ENCODE peak calls at places on chromosomes 4 and X, in seven cellular contexts. One of them, this sample, is unnamed.
A peak's percentile ranks its signal among the peaks of the same experiment; 100 is the strongest.

GRCh38 chrX:107449490-107450175 is at the start of gene FRMPD3:
- DNase-seq in GM10248: no peak
- DNase-seq in fibroblast of mammary gland: no peak
- DNase-seq in A549: no peak
- DNase-seq in fibroblast of pulmonary artery: no peak
- DNase-seq in cardiac fibroblast: no peak
- DNase-seq in left lung: no peak
- DNase-seq in this sample: no peak

GRCh38 chr4:5705672-5706310 is 2.6 kb downstream of the EVC2 start:
- DNase-seq in GM10248: no peak
- DNase-seq in fibroblast of mammary gland: no peak
- DNase-seq in A549: no peak
- DNase-seq in fibroblast of pulmonary artery: peak; percentile 64
- DNase-seq in cardiac fibroblast: peak; percentile 77
- DNase-seq in left lung: no peak
- DNase-seq in this sample: no peak

GRCh38 chr4:118308306-118309030 is 44.3 kb downstream of the PRSS12 start:
- DNase-seq in GM10248: no peak
- DNase-seq in fibroblast of mammary gland: no peak
- DNase-seq in A549: no peak
- DNase-seq in fibroblast of pulmonary artery: no peak
- DNase-seq in cardiac fibroblast: no peak
- DNase-seq in left lung: no peak
- DNase-seq in this sample: no peak

GRCh38 chr4:106210021-106210420 is 106.0 kb downstream of the TBCK start:
- DNase-seq in GM10248: no peak
- DNase-seq in fibroblast of mammary gland: no peak
- DNase-seq in A549: no peak
- DNase-seq in fibroblast of pulmonary artery: no peak
- DNase-seq in cardiac fibroblast: no peak
- DNase-seq in left lung: no peak
- DNase-seq in this sample: no peak

GRCh38 chr4:84167089-84167488 is 332.0 kb downstream of the NKX6-1 start:
- DNase-seq in GM10248: no peak
- DNase-seq in fibroblast of mammary gland: no peak
- DNase-seq in A549: no peak
- DNase-seq in fibroblast of pulmonary artery: no peak
- DNase-seq in cardiac fibroblast: no peak
- DNase-seq in left lung: no peak
- DNase-seq in this sample: no peak

GRCh38 chr4:182749768-182750167 is 167.4 kb downstream of the DCTD start:
- DNase-seq in GM10248: no peak
- DNase-seq in fibroblast of mammary gland: no peak
- DNase-seq in A549: no peak
- DNase-seq in fibroblast of pulmonary artery: no peak
- DNase-seq in cardiac fibroblast: no peak
- DNase-seq in left lung: no peak
- DNase-seq in this sample: no peak

GRCh38 chr4:13647012-13647411 is 19.5 kb upstream of the BOD1L1 start:
- DNase-seq in GM10248: no peak
- DNase-seq in fibroblast of mammary gland: no peak
- DNase-seq in A549: no peak
- DNase-seq in fibroblast of pulmonary artery: no peak
- DNase-seq in cardiac fibroblast: no peak
- DNase-seq in left lung: no peak
- DNase-seq in this sample: no peak

GRCh38 chr4:72641611-72642010 is 72.6 kb upstream of the ADAMTS3 start:
- DNase-seq in GM10248: no peak
- DNase-seq in fibroblast of mammary gland: peak; percentile 18
- DNase-seq in A549: no peak
- DNase-seq in fibroblast of pulmonary artery: no peak
- DNase-seq in cardiac fibroblast: peak; percentile 3
- DNase-seq in left lung: no peak
- DNase-seq in this sample: no peak

GRCh38 chr4:98929341-98930267 is 671 bp upstream of the EIF4E start:
- DNase-seq in GM10248: peak; percentile 69
- DNase-seq in fibroblast of mammary gland: peak; percentile 100
- DNase-seq in A549: peak; percentile 62
- DNase-seq in fibroblast of pulmonary artery: peak; percentile 89
- DNase-seq in cardiac fibroblast: peak; percentile 88
- DNase-seq in left lung: peak; percentile 80
- DNase-seq in this sample: peak; percentile 76

GRCh38 chrX:154368630-154369452 is 5.6 kb downstream of the FLNA start:
- DNase-seq in GM10248: peak; percentile 63
- DNase-seq in fibroblast of mammary gland: peak; percentile 95
- DNase-seq in A549: peak; percentile 68
- DNase-seq in fibroblast of pulmonary artery: peak; percentile 93
- DNase-seq in cardiac fibroblast: peak; percentile 93
- DNase-seq in left lung: peak; percentile 91
- DNase-seq in this sample: peak; percentile 80

GRCh38 chrX:3815896-3816664 is 102.6 kb upstream of the PRKX start:
- DNase-seq in GM10248: peak; percentile 33
- DNase-seq in fibroblast of mammary gland: peak; percentile 28
- DNase-seq in A549: peak; percentile 8
- DNase-seq in fibroblast of pulmonary artery: peak; percentile 16
- DNase-seq in cardiac fibroblast: peak; percentile 38
- DNase-seq in left lung: peak; percentile 67
- DNase-seq in this sample: peak; percentile 48

GRCh38 chrX:12962041-12962504 is 12.8 kb upstream of the TMSB4X start:
- DNase-seq in GM10248: peak; percentile 47
- DNase-seq in fibroblast of mammary gland: no peak
- DNase-seq in A549: no peak
- DNase-seq in fibroblast of pulmonary artery: no peak
- DNase-seq in cardiac fibroblast: no peak
- DNase-seq in left lung: no peak
- DNase-seq in this sample: peak; percentile 40

GRCh38 chr4:108109111-108109510 is 59.6 kb downstream of the LEF1 start:
- DNase-seq in GM10248: no peak
- DNase-seq in fibroblast of mammary gland: no peak
- DNase-seq in A549: no peak
- DNase-seq in fibroblast of pulmonary artery: no peak
- DNase-seq in cardiac fibroblast: no peak
- DNase-seq in left lung: no peak
- DNase-seq in this sample: no peak

GRCh38 chr4:103498161-103499070 is 221.4 kb downstream of the TACR3 start:
- DNase-seq in GM10248: peak; percentile 45
- DNase-seq in fibroblast of mammary gland: peak; percentile 95
- DNase-seq in A549: no peak
- DNase-seq in fibroblast of pulmonary artery: peak; percentile 50
- DNase-seq in cardiac fibroblast: peak; percentile 17
- DNase-seq in left lung: no peak
- DNase-seq in this sample: peak; percentile 38

GRCh38 chr4:5782829-5783476 is 72.0 kb downstream of the EVC start:
- DNase-seq in GM10248: no peak
- DNase-seq in fibroblast of mammary gland: no peak
- DNase-seq in A549: no peak
- DNase-seq in fibroblast of pulmonary artery: no peak
- DNase-seq in cardiac fibroblast: no peak
- DNase-seq in left lung: no peak
- DNase-seq in this sample: no peak

DNA sequence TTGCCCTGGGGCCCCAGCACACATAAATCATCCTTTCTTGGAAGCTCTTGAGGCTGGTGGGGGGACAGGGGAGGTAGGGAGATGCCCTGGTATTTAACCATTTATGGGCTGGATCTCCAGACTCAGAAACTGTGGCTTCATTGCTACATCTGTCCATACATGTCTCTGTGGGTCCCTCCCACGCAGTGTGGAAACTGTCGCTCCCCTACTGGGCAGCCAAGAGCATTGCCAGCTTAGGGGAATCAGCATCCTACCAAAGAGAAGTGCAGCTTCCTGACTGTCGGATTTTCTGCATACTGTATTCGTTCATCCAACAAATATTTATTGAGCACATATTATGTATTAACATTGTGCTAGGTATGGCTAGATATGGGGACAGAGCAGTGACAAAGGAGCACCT is 3.7 kb downstream of the GRIPAP1 start:
- DNase-seq in GM10248: no peak
- DNase-seq in fibroblast of mammary gland: no peak
- DNase-seq in A549: no peak
- DNase-seq in fibroblast of pulmonary artery: peak; percentile 5
- DNase-seq in cardiac fibroblast: no peak
- DNase-seq in left lung: no peak
- DNase-seq in this sample: no peak
- TF ChIP-seq CTCF in GM10248: no peak
- TF ChIP-seq CTCF in fibroblast of mammary gland: no peak
- TF ChIP-seq CTCF in A549: no peak
- TF ChIP-seq CTCF in fibroblast of pulmonary artery: no peak
- TF ChIP-seq CTCF in cardiac fibroblast: no peak
- TF ChIP-seq CTCF in left lung: no peak
- TF ChIP-seq CTCF in this sample: no peak

DNA sequence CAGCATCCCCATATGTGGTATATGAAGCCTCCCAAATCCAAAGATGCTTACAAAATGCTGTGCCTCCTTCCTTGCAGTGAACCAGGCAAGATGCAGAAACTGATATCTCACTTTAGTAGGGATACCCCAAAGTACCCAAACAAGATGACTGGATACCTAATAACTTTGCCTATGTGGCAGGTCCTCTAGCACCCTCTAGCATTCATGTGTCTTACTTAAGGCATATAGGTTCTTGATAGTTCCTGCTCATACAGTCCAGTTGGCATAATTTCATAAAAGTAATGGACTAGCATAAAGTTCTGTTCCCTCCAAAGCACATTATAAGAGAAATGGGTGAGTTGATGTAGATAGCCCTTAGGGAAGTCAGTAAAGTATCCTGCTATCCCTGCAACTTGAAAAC is 36.8 kb upstream of the SPP1 start:
- DNase-seq in GM10248: no peak
- DNase-seq in fibroblast of mammary gland: no peak
- DNase-seq in A549: no peak
- DNase-seq in fibroblast of pulmonary artery: no peak
- DNase-seq in cardiac fibroblast: no peak
- DNase-seq in left lung: no peak
- DNase-seq in this sample: no peak
- TF ChIP-seq CTCF in GM10248: no peak
- TF ChIP-seq CTCF in fibroblast of mammary gland: no peak
- TF ChIP-seq CTCF in A549: no peak
- TF ChIP-seq CTCF in fibroblast of pulmonary artery: no peak
- TF ChIP-seq CTCF in cardiac fibroblast: no peak
- TF ChIP-seq CTCF in left lung: no peak
- TF ChIP-seq CTCF in this sample: no peak

GRCh38 chrX:38175140-38175539 is 45.5 kb downstream of the SRPX start:
- DNase-seq in GM10248: peak; percentile 17
- DNase-seq in fibroblast of mammary gland: no peak
- DNase-seq in A549: peak; percentile 18
- DNase-seq in fibroblast of pulmonary artery: no peak
- DNase-seq in cardiac fibroblast: no peak
- DNase-seq in left lung: no peak
- DNase-seq in this sample: peak; percentile 12
- TF ChIP-seq CTCF in GM10248: peak; percentile 29
- TF ChIP-seq CTCF in fibroblast of mammary gland: peak; percentile 19
- TF ChIP-seq CTCF in A549: peak; percentile 66
- TF ChIP-seq CTCF in fibroblast of pulmonary artery: peak; percentile 28
- TF ChIP-seq CTCF in cardiac fibroblast: peak; percentile 28
- TF ChIP-seq CTCF in left lung: no peak
- TF ChIP-seq CTCF in this sample: peak; percentile 50

GRCh38 chr4:4427478-4427870 is 40.6 kb downstream of the NSG1 start:
- DNase-seq in GM10248: no peak
- DNase-seq in fibroblast of mammary gland: no peak
- DNase-seq in A549: no peak
- DNase-seq in fibroblast of pulmonary artery: no peak
- DNase-seq in cardiac fibroblast: no peak
- DNase-seq in left lung: no peak
- DNase-seq in this sample: no peak
- TF ChIP-seq CTCF in GM10248: no peak
- TF ChIP-seq CTCF in fibroblast of mammary gland: no peak
- TF ChIP-seq CTCF in A549: no peak
- TF ChIP-seq CTCF in fibroblast of pulmonary artery: no peak
- TF ChIP-seq CTCF in cardiac fibroblast: no peak
- TF ChIP-seq CTCF in left lung: no peak
- TF ChIP-seq CTCF in this sample: no peak

GRCh38 chrX:99795495-99795894 is 614.6 kb downstream of the PCDH19 start:
- DNase-seq in GM10248: no peak
- DNase-seq in fibroblast of mammary gland: no peak
- DNase-seq in A549: no peak
- DNase-seq in fibroblast of pulmonary artery: no peak
- DNase-seq in cardiac fibroblast: no peak
- DNase-seq in left lung: no peak
- DNase-seq in this sample: no peak
- TF ChIP-seq CTCF in GM10248: no peak
- TF ChIP-seq CTCF in fibroblast of mammary gland: peak; percentile 12
- TF ChIP-seq CTCF in A549: no peak
- TF ChIP-seq CTCF in fibroblast of pulmonary artery: no peak
- TF ChIP-seq CTCF in cardiac fibroblast: no peak
- TF ChIP-seq CTCF in left lung: no peak
- TF ChIP-seq CTCF in this sample: peak; percentile 39

GRCh38 chr4:27357283-27357682 is 496.6 kb downstream of the STIM2 start:
- DNase-seq in GM10248: no peak
- DNase-seq in fibroblast of mammary gland: peak; percentile 37
- DNase-seq in A549: no peak
- DNase-seq in fibroblast of pulmonary artery: peak; percentile 45
- DNase-seq in cardiac fibroblast: no peak
- DNase-seq in left lung: no peak
- DNase-seq in this sample: no peak
- TF ChIP-seq CTCF in GM10248: no peak
- TF ChIP-seq CTCF in fibroblast of mammary gland: peak; percentile 48
- TF ChIP-seq CTCF in A549: no peak
- TF ChIP-seq CTCF in fibroblast of pulmonary artery: peak; percentile 47
- TF ChIP-seq CTCF in cardiac fibroblast: peak; percentile 7
- TF ChIP-seq CTCF in left lung: peak; percentile 22
- TF ChIP-seq CTCF in this sample: no peak

GRCh38 chrX:68894513-68895338 is 65.9 kb downstream of the EFNB1 start:
- DNase-seq in GM10248: no peak
- DNase-seq in fibroblast of mammary gland: peak; percentile 20
- DNase-seq in A549: no peak
- DNase-seq in fibroblast of pulmonary artery: peak; percentile 68
- DNase-seq in cardiac fibroblast: peak; percentile 70
- DNase-seq in left lung: peak; percentile 71
- DNase-seq in this sample: no peak
- TF ChIP-seq CTCF in GM10248: no peak
- TF ChIP-seq CTCF in fibroblast of mammary gland: no peak
- TF ChIP-seq CTCF in A549: no peak
- TF ChIP-seq CTCF in fibroblast of pulmonary artery: no peak
- TF ChIP-seq CTCF in cardiac fibroblast: no peak
- TF ChIP-seq CTCF in left lung: no peak
- TF ChIP-seq CTCF in this sample: no peak